ENCODE peak calls at places on chromosomes 6 and 20, in four cellular contexts. One of them, this sample, is unnamed.

GRCh38 chr20:63364801-63365585 is 3.8 kb upstream of the CHRNA4 start:
- DNase-seq in HepG2: no peak
- DNase-seq in K562: no peak
- DNase-seq in A549: no peak
- DNase-seq in this sample: no peak

GRCh38 chr6:159595173-159595572 is 97.9 kb downstream of the SOD2 start:
- DNase-seq in HepG2: no peak
- DNase-seq in K562: no peak
- DNase-seq in A549: peak; percentile 52
- DNase-seq in this sample: no peak

GRCh38 chr6:156808287-156808686 is 31.1 kb downstream of the ARID1B start:
- DNase-seq in HepG2: no peak
- DNase-seq in K562: no peak
- DNase-seq in A549: no peak
- DNase-seq in this sample: no peak

GRCh38 chr6:146961831-146962230 is 242.4 kb upstream of the STXBP5 start:
- DNase-seq in HepG2: no peak
- DNase-seq in K562: no peak
- DNase-seq in A549: no peak
- DNase-seq in this sample: no peak

GRCh38 chr6:170279977-170280688 is 10.7 kb downstream of the DLL1 start:
- DNase-seq in HepG2: no peak
- DNase-seq in K562: peak; percentile 39
- DNase-seq in A549: peak; percentile 67
- DNase-seq in this sample: peak; percentile 55

GRCh38 chr6:151400473-151400872 is 9.1 kb upstream of the ZBTB2 start:
- DNase-seq in HepG2: no peak
- DNase-seq in K562: no peak
- DNase-seq in A549: no peak
- DNase-seq in this sample: no peak

GRCh38 chr6:158518196-158519127 is 41.4 kb upstream of the TMEM181 start:
- DNase-seq in HepG2: peak; percentile 55
- DNase-seq in K562: peak; percentile 61
- DNase-seq in A549: peak; percentile 72
- DNase-seq in this sample: peak; percentile 75

GRCh38 chr6:15413558-15414257 is 167.8 kb downstream of the JARID2 start:
- DNase-seq in HepG2: no peak
- DNase-seq in K562: no peak
- DNase-seq in A549: no peak
- DNase-seq in this sample: no peak

GRCh38 chr20:16902657-16903056 is 154.5 kb downstream of the OTOR start:
- DNase-seq in HepG2: no peak
- DNase-seq in K562: no peak
- DNase-seq in A549: no peak
- DNase-seq in this sample: no peak

GRCh38 chr6:144006731-144007454 is 1.2 kb downstream of the PLAGL1 start:
- DNase-seq in HepG2: no peak
- DNase-seq in K562: peak; percentile 67
- DNase-seq in A549: peak; percentile 19
- DNase-seq in this sample: peak; percentile 13
- TF ChIP-seq HMGXB4 in HepG2: no peak
- TF ChIP-seq HMGXB4 in K562: no peak
- TF ChIP-seq HMGXB4 in A549: no peak
- TF ChIP-seq HMGXB4 in this sample: no peak

DNA sequence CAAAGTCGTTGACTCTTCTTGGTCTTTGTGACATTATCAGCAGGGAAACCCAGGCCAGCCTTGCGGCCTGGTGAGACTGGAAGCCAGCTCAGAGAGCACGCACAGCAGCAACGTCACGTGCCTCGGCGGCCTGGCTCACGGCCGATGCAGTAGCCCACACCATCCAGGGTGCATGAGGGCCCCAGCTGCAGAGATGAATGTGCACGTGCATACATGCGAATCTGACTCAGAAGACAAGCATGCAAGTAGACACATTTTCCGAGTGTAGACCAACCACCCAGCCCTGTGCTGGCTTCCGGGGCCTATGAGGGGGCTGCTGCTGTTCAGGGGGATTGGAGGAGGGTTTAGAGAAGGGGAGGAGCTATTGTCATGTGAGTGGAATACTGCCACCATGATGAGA is 388.1 kb downstream of the CDH4 start:
- DNase-seq in HepG2: no peak
- DNase-seq in K562: no peak
- DNase-seq in A549: no peak
- DNase-seq in this sample: no peak
- TF ChIP-seq HMGXB4 in HepG2: no peak
- TF ChIP-seq HMGXB4 in K562: no peak
- TF ChIP-seq HMGXB4 in A549: no peak
- TF ChIP-seq HMGXB4 in this sample: no peak

DNA sequence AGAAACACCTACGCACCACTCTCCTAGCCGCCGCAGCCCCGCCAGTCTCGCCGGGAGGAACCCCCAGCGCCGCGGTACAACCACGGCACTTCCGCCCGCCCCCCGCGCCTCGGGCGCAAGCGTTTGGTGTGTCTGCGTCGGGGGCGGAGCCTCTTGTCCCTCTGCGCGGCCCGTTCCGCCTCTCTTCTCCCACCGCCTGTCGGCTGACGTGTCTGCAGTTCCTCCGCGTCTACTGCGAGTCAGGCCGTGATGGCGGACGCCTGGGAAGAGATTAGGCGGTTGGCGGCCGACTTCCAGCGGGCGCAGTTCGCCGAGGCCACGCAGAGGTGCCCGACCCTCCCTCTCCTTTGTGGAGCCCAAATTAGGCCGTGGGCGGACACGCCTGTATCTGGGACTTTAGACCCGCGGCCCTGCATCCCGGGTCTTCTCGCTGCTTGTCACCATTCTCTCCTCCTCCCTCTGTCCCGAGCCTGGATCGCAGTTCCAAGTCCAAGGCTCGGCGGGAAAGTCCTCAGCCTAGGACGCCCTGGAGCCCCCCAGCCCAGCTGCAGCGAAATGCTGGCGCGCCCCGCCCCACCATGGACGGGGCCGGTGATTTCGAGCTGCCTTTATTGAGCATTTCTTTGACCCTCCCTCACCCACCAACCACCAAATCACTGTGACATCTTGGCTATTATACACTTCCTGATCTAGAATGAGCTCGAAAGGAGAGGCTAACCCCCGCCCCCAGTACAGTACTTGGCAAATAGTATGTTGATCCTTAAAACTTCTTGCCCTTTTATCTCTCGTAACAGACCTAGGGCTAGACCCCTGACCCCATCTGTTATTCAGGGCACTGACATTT is at the start of gene UFL1:
- DNase-seq in HepG2: peak; percentile 85
- DNase-seq in K562: peak; percentile 82
- DNase-seq in A549: peak; percentile 91
- DNase-seq in this sample: peak; percentile 95
- TF ChIP-seq HMGXB4 in HepG2: peak; percentile 70
- TF ChIP-seq HMGXB4 in K562: peak; percentile 71
- TF ChIP-seq HMGXB4 in A549: no peak
- TF ChIP-seq HMGXB4 in this sample: peak; percentile 91

GRCh38 chr6:11211235-11211634 is 21.2 kb downstream of the NEDD9 start:
- DNase-seq in HepG2: no peak
- DNase-seq in K562: no peak
- DNase-seq in A549: no peak
- DNase-seq in this sample: no peak
- TF ChIP-seq HMGXB4 in HepG2: no peak
- TF ChIP-seq HMGXB4 in K562: no peak
- TF ChIP-seq HMGXB4 in A549: no peak
- TF ChIP-seq HMGXB4 in this sample: no peak

GRCh38 chr6:20025681-20026080 is 186.6 kb downstream of the MBOAT1 start:
- DNase-seq in HepG2: no peak
- DNase-seq in K562: no peak
- DNase-seq in A549: no peak
- DNase-seq in this sample: no peak

GRCh38 chr6:20024979-20025378 is 187.3 kb downstream of the MBOAT1 start:
- DNase-seq in HepG2: no peak
- DNase-seq in K562: no peak
- DNase-seq in A549: no peak
- DNase-seq in this sample: no peak

GRCh38 chr6:20020526-20020925 is 183.4 kb downstream of the ID4 start:
- DNase-seq in HepG2: no peak
- DNase-seq in K562: no peak
- DNase-seq in A549: no peak
- DNase-seq in this sample: no peak

GRCh38 chr6:20021795-20022194 is 184.6 kb downstream of the ID4 start:
- DNase-seq in HepG2: no peak
- DNase-seq in K562: no peak
- DNase-seq in A549: no peak
- DNase-seq in this sample: no peak

DNA sequence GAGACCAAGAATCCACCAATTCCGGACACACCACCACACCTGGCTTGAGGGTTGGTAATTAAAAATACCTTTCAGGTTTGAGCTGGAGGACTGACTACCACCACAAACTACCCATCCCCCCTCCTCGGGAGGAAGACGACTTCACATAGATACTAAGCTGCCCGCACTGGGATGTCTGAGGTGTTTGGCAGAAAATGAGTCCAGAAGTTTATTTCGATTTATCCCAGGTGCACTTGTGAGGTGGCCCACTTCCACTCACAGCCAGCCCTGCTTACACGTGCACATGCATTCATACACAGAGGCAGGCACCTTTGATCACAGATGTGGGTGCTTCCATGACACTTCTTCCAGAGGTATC is 187.1 kb downstream of the ID4 start:
- DNase-seq in HepG2: no peak
- DNase-seq in K562: no peak
- DNase-seq in A549: no peak
- DNase-seq in this sample: no peak
- TF ChIP-seq HMGXB4 in HepG2: no peak
- TF ChIP-seq HMGXB4 in K562: no peak
- TF ChIP-seq HMGXB4 in A549: no peak
- TF ChIP-seq HMGXB4 in this sample: no peak